ENCODE peak calls at places on chromosomes 3 and 15, in ten cellular contexts. B, A, V, E, U, Y, K, Q, C and P are unnamed samples.
A peak's percentile ranks its signal among the peaks of the same experiment; 100 is the strongest.

GRCh38 chr3:159928071-159928491 is 60.6 kb upstream of the IL12A start:
- DNase-seq in B (no peak), A (no peak), V (no peak), E (no peak), U (no peak), Y (no peak), K (peak; percentile 80), Q (no peak), C (no peak), P (peak; percentile 10)

GRCh38 chr3:31132132-31132769 is 237.8 kb upstream of the GADL1 start:
- DNase-seq in B (peak; percentile 11), A (no peak), V (no peak), E (no peak), U (no peak), Y (no peak), K (no peak), Q (no peak), C (no peak), P (peak; percentile 37)

GRCh38 chr3:130841357-130841756 is 52.5 kb upstream of the ATP2C1 start:
- DNase-seq in B (no peak), A (no peak), V (no peak), E (no peak), U (no peak), Y (no peak), K (no peak), Q (no peak), C (no peak), P (no peak)

GRCh38 chr3:53941174-53941573 is 49.5 kb upstream of the SELENOK start:
- DNase-seq in B (peak; percentile 65), A (no peak), V (no peak), E (no peak), U (no peak), Y (no peak), K (no peak), Q (no peak), C (no peak), P (no peak)

GRCh38 chr3:48503406-48504050 is 446 bp downstream of the SHISA5 start:
- DNase-seq in B (peak; percentile 29), A (no peak), V (no peak), E (no peak), U (peak; percentile 69), Y (no peak), K (peak; percentile 88), Q (peak; percentile 45), C (no peak), P (no peak)

GRCh38 chr3:30614943-30615342 is 8.5 kb downstream of the TGFBR2 start:
- DNase-seq in B (no peak), A (no peak), V (no peak), E (no peak), U (no peak), Y (no peak), K (no peak), Q (no peak), C (no peak), P (no peak)

GRCh38 chr15:86735244-86736040 is 655.8 kb downstream of the AGBL1 start:
- DNase-seq in B (no peak), A (no peak), V (no peak), E (peak; percentile 57), U (no peak), Y (no peak), K (no peak), Q (no peak), C (no peak), P (no peak)

GRCh38 chr3:150237490-150237889 is 170.6 kb upstream of the TSC22D2 start:
- DNase-seq in B (no peak), A (no peak), V (no peak), E (no peak), U (no peak), Y (no peak), K (no peak), Q (no peak), C (no peak), P (no peak)

GRCh38 chr15:92733934-92734521 is 78.5 kb upstream of the FAM174B start:
- DNase-seq in B (no peak), A (no peak), V (peak; percentile 42), E (peak; percentile 18), U (peak; percentile 49), Y (no peak), K (peak; percentile 58), Q (no peak), C (no peak), P (peak; percentile 48)

GRCh38 chr3:45656575-45657363 is 32.4 kb upstream of the SACM1L start:
- DNase-seq in B (peak; percentile 93), A (peak; percentile 80), V (peak; percentile 96), E (peak; percentile 44), U (peak; percentile 93), Y (peak; percentile 65), K (peak; percentile 95), Q (peak; percentile 82), C (peak; percentile 90), P (peak; percentile 95)

GRCh38 chr3:181292984-181293383 is 303.4 kb upstream of the DNAJC19 start:
- DNase-seq in B (peak; percentile 11), A (no peak), V (no peak), E (no peak), U (no peak), Y (no peak), K (no peak), Q (no peak), C (no peak), P (no peak)

GRCh38 chr3:177335728-177336127 is 138.4 kb upstream of the TBL1XR1 start:
- DNase-seq in B (peak; percentile 22), A (no peak), V (no peak), E (no peak), U (no peak), Y (no peak), K (no peak), Q (no peak), C (no peak), P (no peak)

GRCh38 chr15:81155375-81156218 is 21.5 kb downstream of the CFAP161 start:
- DNase-seq in B (peak; percentile 39), A (no peak), V (peak; percentile 66), E (no peak), U (no peak), Y (no peak), K (no peak), Q (no peak), C (peak; percentile 54), P (peak; percentile 69)

GRCh38 chr3:8457039-8457438 is 44.6 kb upstream of the LMCD1 start:
- DNase-seq in B (no peak), A (no peak), V (no peak), E (no peak), U (no peak), Y (no peak), K (no peak), Q (no peak), C (no peak), P (no peak)

GRCh38 chr3:170162052-170162451 is 19.5 kb downstream of the PHC3 start:
- DNase-seq in B (no peak), A (no peak), V (no peak), E (no peak), U (no peak), Y (no peak), K (no peak), Q (no peak), C (no peak), P (no peak)

GRCh38 chr3:71244153-71245051 is 339.1 kb downstream of the FOXP1 start:
- DNase-seq in B (peak; percentile 90), A (no peak), V (no peak), E (no peak), U (no peak), Y (no peak), K (no peak), Q (no peak), C (no peak), P (no peak)